ENCODE peak calls at places on chromosomes 13 and 19, in eight cellular contexts. Z, C, D, J, G, Q, W and N are unnamed samples.

GRCh38 chr19:29482855-29483640 is 42.7 kb upstream of the VSTM2B start:
- DNase-seq in W (no peak), J (no peak), Z (no peak), Q (no peak), C (no peak), D (no peak), G (no peak), N (no peak)

GRCh38 chr13:65540064-65540635 is 1690.0 kb downstream of the PCDH9 start:
- DNase-seq in C (no peak), D (no peak), G (no peak), W (no peak), J (no peak), Z (no peak), Q (no peak), N (no peak)

GRCh38 chr13:92136449-92137180 is 738.2 kb downstream of the GPC5 start:
- DNase-seq in J (no peak), W (no peak), C (no peak), Z (no peak), D (no peak), G (no peak), Q (no peak), N (no peak)

GRCh38 chr13:110641055-110642015 is 26.0 kb downstream of the NAXD start:
- DNase-seq in J (no peak), Z (no peak), W (no peak), Q (no peak), G (peak), D (no peak), C (no peak), N (no peak)

GRCh38 chr19:43743059-43743458 is 11.7 kb downstream of the SMG9 start:
- DNase-seq in W (no peak), J (no peak), Z (no peak), Q (no peak), C (no peak), D (no peak), G (no peak), N (peak)

GRCh38 chr13:112204881-112205327 is 138.0 kb downstream of the SOX1 start:
- DNase-seq in D (no peak), G (no peak), Q (peak), W (no peak), C (no peak), J (no peak), Z (no peak), N (no peak)

GRCh38 chr13:46906440-46906839 is 9.6 kb upstream of the HTR2A start:
- DNase-seq in G (no peak), C (no peak), Q (no peak), J (no peak), W (no peak), D (no peak), Z (no peak), N (no peak)

GRCh38 chr19:34269968-34270621 is 15.7 kb downstream of the GARRE1 start:
- DNase-seq in J (no peak), D (no peak), Q (no peak), W (no peak), G (no peak), C (peak), Z (peak), N (no peak)

GRCh38 chr19:18299654-18300053 is 18.2 kb upstream of the JUND start:
- DNase-seq in G (no peak), Q (no peak), C (no peak), J (no peak), D (no peak), Z (no peak), W (no peak), N (no peak)

GRCh38 chr13:40434516-40435397 is 231.7 kb downstream of the FOXO1 start:
- DNase-seq in Q (no peak), G (no peak), C (no peak), W (no peak), Z (no peak), D (no peak), J (no peak), N (no peak)

GRCh38 chr13:82758056-82758455 is 1124.2 kb downstream of the SLITRK1 start:
- DNase-seq in Z (no peak), W (no peak), D (peak), J (no peak), G (no peak), C (peak), Q (no peak), N (no peak)

GRCh38 chr13:86403213-86403612 is 604.0 kb upstream of the SLITRK6 start:
- DNase-seq in C (no peak), Z (no peak), J (no peak), Q (no peak), G (no peak), D (no peak), W (no peak), N (no peak)

GRCh38 chr19:1449467-1450442 is at the start of gene APC2:
- DNase-seq in D (no peak), W (no peak), J (peak), C (no peak), Z (no peak), G (peak), Q (peak), N (no peak)

GRCh38 chr19:12448808-12449207 is 8.0 kb upstream of the ZNF443 start:
- DNase-seq in C (no peak), Z (no peak), J (no peak), Q (no peak), G (no peak), D (no peak), W (no peak), N (no peak)

GRCh38 chr19:47243364-47243775 is 12.4 kb upstream of the BBC3 start:
- DNase-seq in W (no peak), C (no peak), Q (no peak), D (no peak), J (no peak), Z (no peak), G (no peak), N (no peak)

GRCh38 chr19:15836595-15837398 is 21.3 kb upstream of the OR10H1 start:
- DNase-seq in C (peak), Z (peak), G (peak), D (peak), J (peak), Q (peak), W (peak), N (peak)

GRCh38 chr19:32404939-32405430 is 585 bp upstream of the DPY19L3 start:
- DNase-seq in J (peak), W (peak), D (no peak), G (peak), Z (no peak), C (no peak), Q (no peak), N (no peak)

GRCh38 chr13:42028113-42028799 is 20.2 kb upstream of the DGKH start:
- DNase-seq in D (peak), W (no peak), C (no peak), G (no peak), Q (no peak), Z (no peak), J (no peak), N (no peak)

GRCh38 chr19:55178781-55179569 is 1.1 kb downstream of the SYT5 start:
- DNase-seq in Q (peak), J (peak), Z (peak), D (peak), W (no peak), C (no peak), G (peak), N (no peak)

GRCh38 chr19:11091343-11092153 is 2.3 kb downstream of the LDLR start:
- DNase-seq in W (peak), G (no peak), J (no peak), Q (no peak), C (peak), Z (peak), D (no peak), N (peak)

GRCh38 chr13:102191951-102192461 is 209.8 kb downstream of the FGF14 start:
- DNase-seq in Z (no peak), D (no peak), Q (peak), W (no peak), J (no peak), G (no peak), C (peak), N (no peak)

GRCh38 chr13:103716689-103717088 is 650.5 kb upstream of the SLC10A2 start:
- DNase-seq in W (no peak), G (no peak), Q (no peak), D (no peak), C (no peak), J (no peak), Z (no peak), N (no peak)

GRCh38 chr19:49057636-49058234 is at the start of gene CGB7:
- DNase-seq in D (peak), G (peak), C (no peak), W (no peak), Z (peak), Q (peak), J (no peak), N (no peak)

GRCh38 chr19:17079710-17080440 is 4.3 kb downstream of the MYO9B start:
- DNase-seq in G (no peak), Z (peak), C (peak), J (peak), Q (peak), D (no peak), W (peak), N (peak)